ENCODE peak calls at places on chromosomes 11 and 22, in seven cellular contexts. One of them, this sample, is unnamed.

GRCh38 chr11:6303657-6304056 is 16.6 kb downstream of the CAVIN3 start:
- DNase-seq in stimulated activated CD4-positive, alpha-beta T cell treated with anti-CD3 and anti-CD28 coated beads, TNF-alpha, amount 100 ng/mL, for 24 hours: no peak
- DNase-seq in activated naive CD4-positive, alpha-beta T cell: no peak
- DNase-seq in SW 1271: no peak
- DNase-seq in hippocampal formation: no peak
- DNase-seq in stimulated activated CD8-positive, alpha-beta memory T cell treated with anti-CD3 and anti-CD28 coated beads, Interleukin-7, amount 100 ng/mL, for 1 hour: no peak
- DNase-seq in choroid plexus epithelial cell: no peak
- DNase-seq in this sample: no peak

GRCh38 chr11:23405350-23405937 is 545.2 kb upstream of the CCDC179 start:
- DNase-seq in stimulated activated CD4-positive, alpha-beta T cell treated with anti-CD3 and anti-CD28 coated beads, TNF-alpha, amount 100 ng/mL, for 24 hours: no peak
- DNase-seq in activated naive CD4-positive, alpha-beta T cell: no peak
- DNase-seq in SW 1271: no peak
- DNase-seq in hippocampal formation: no peak
- DNase-seq in stimulated activated CD8-positive, alpha-beta memory T cell treated with anti-CD3 and anti-CD28 coated beads, Interleukin-7, amount 100 ng/mL, for 1 hour: no peak
- DNase-seq in choroid plexus epithelial cell: no peak
- DNase-seq in this sample: no peak

GRCh38 chr22:19879651-19879995 is 24.9 kb upstream of the GNB1L start:
- DNase-seq in stimulated activated CD4-positive, alpha-beta T cell treated with anti-CD3 and anti-CD28 coated beads, TNF-alpha, amount 100 ng/mL, for 24 hours: no peak
- DNase-seq in activated naive CD4-positive, alpha-beta T cell: no peak
- DNase-seq in SW 1271: no peak
- DNase-seq in hippocampal formation: no peak
- DNase-seq in stimulated activated CD8-positive, alpha-beta memory T cell treated with anti-CD3 and anti-CD28 coated beads, Interleukin-7, amount 100 ng/mL, for 1 hour: no peak
- DNase-seq in choroid plexus epithelial cell: no peak
- DNase-seq in this sample: no peak

GRCh38 chr11:73218830-73219215 is 742 bp downstream of the P2RY2 start:
- DNase-seq in stimulated activated CD4-positive, alpha-beta T cell treated with anti-CD3 and anti-CD28 coated beads, TNF-alpha, amount 100 ng/mL, for 24 hours: no peak
- DNase-seq in activated naive CD4-positive, alpha-beta T cell: no peak
- DNase-seq in SW 1271: no peak
- DNase-seq in hippocampal formation: no peak
- DNase-seq in stimulated activated CD8-positive, alpha-beta memory T cell treated with anti-CD3 and anti-CD28 coated beads, Interleukin-7, amount 100 ng/mL, for 1 hour: no peak
- DNase-seq in choroid plexus epithelial cell: no peak
- DNase-seq in this sample: no peak

GRCh38 chr22:39462443-39463147 is 5.8 kb downstream of the MGAT3 start:
- DNase-seq in stimulated activated CD4-positive, alpha-beta T cell treated with anti-CD3 and anti-CD28 coated beads, TNF-alpha, amount 100 ng/mL, for 24 hours: no peak
- DNase-seq in activated naive CD4-positive, alpha-beta T cell: no peak
- DNase-seq in SW 1271: no peak
- DNase-seq in hippocampal formation: no peak
- DNase-seq in stimulated activated CD8-positive, alpha-beta memory T cell treated with anti-CD3 and anti-CD28 coated beads, Interleukin-7, amount 100 ng/mL, for 1 hour: no peak
- DNase-seq in choroid plexus epithelial cell: no peak
- DNase-seq in this sample: no peak

GRCh38 chr11:44624761-44625221 is 59.3 kb downstream of the CD82 start:
- DNase-seq in stimulated activated CD4-positive, alpha-beta T cell treated with anti-CD3 and anti-CD28 coated beads, TNF-alpha, amount 100 ng/mL, for 24 hours: no peak
- DNase-seq in activated naive CD4-positive, alpha-beta T cell: no peak
- DNase-seq in SW 1271: no peak
- DNase-seq in hippocampal formation: no peak
- DNase-seq in stimulated activated CD8-positive, alpha-beta memory T cell treated with anti-CD3 and anti-CD28 coated beads, Interleukin-7, amount 100 ng/mL, for 1 hour: no peak
- DNase-seq in choroid plexus epithelial cell: no peak
- DNase-seq in this sample: no peak

GRCh38 chr11:1473011-1473628 is 13.5 kb downstream of the MOB2 start:
- DNase-seq in stimulated activated CD4-positive, alpha-beta T cell treated with anti-CD3 and anti-CD28 coated beads, TNF-alpha, amount 100 ng/mL, for 24 hours: no peak
- DNase-seq in activated naive CD4-positive, alpha-beta T cell: no peak
- DNase-seq in SW 1271: no peak
- DNase-seq in hippocampal formation: no peak
- DNase-seq in stimulated activated CD8-positive, alpha-beta memory T cell treated with anti-CD3 and anti-CD28 coated beads, Interleukin-7, amount 100 ng/mL, for 1 hour: no peak
- DNase-seq in choroid plexus epithelial cell: no peak
- DNase-seq in this sample: no peak

GRCh38 chr22:37242395-37242918 is 1.6 kb downstream of the RAC2 start:
- DNase-seq in stimulated activated CD4-positive, alpha-beta T cell treated with anti-CD3 and anti-CD28 coated beads, TNF-alpha, amount 100 ng/mL, for 24 hours: peak
- DNase-seq in activated naive CD4-positive, alpha-beta T cell: peak
- DNase-seq in SW 1271: peak
- DNase-seq in hippocampal formation: peak
- DNase-seq in stimulated activated CD8-positive, alpha-beta memory T cell treated with anti-CD3 and anti-CD28 coated beads, Interleukin-7, amount 100 ng/mL, for 1 hour: peak
- DNase-seq in choroid plexus epithelial cell: no peak
- DNase-seq in this sample: peak

GRCh38 chr22:38760477-38761201 is 4.8 kb upstream of the SUN2 start:
- DNase-seq in stimulated activated CD4-positive, alpha-beta T cell treated with anti-CD3 and anti-CD28 coated beads, TNF-alpha, amount 100 ng/mL, for 24 hours: no peak
- DNase-seq in activated naive CD4-positive, alpha-beta T cell: no peak
- DNase-seq in SW 1271: no peak
- DNase-seq in hippocampal formation: no peak
- DNase-seq in stimulated activated CD8-positive, alpha-beta memory T cell treated with anti-CD3 and anti-CD28 coated beads, Interleukin-7, amount 100 ng/mL, for 1 hour: no peak
- DNase-seq in choroid plexus epithelial cell: peak
- DNase-seq in this sample: no peak

GRCh38 chr22:37996079-37996478 is 11.7 kb upstream of the SOX10 start:
- DNase-seq in stimulated activated CD4-positive, alpha-beta T cell treated with anti-CD3 and anti-CD28 coated beads, TNF-alpha, amount 100 ng/mL, for 24 hours: no peak
- DNase-seq in activated naive CD4-positive, alpha-beta T cell: no peak
- DNase-seq in SW 1271: no peak
- DNase-seq in hippocampal formation: no peak
- DNase-seq in stimulated activated CD8-positive, alpha-beta memory T cell treated with anti-CD3 and anti-CD28 coated beads, Interleukin-7, amount 100 ng/mL, for 1 hour: no peak
- DNase-seq in choroid plexus epithelial cell: no peak
- DNase-seq in this sample: no peak

GRCh38 chr11:71266114-71266833 is 13.9 kb upstream of the SHANK2 start:
- DNase-seq in stimulated activated CD4-positive, alpha-beta T cell treated with anti-CD3 and anti-CD28 coated beads, TNF-alpha, amount 100 ng/mL, for 24 hours: no peak
- DNase-seq in activated naive CD4-positive, alpha-beta T cell: no peak
- DNase-seq in SW 1271: no peak
- DNase-seq in hippocampal formation: no peak
- DNase-seq in stimulated activated CD8-positive, alpha-beta memory T cell treated with anti-CD3 and anti-CD28 coated beads, Interleukin-7, amount 100 ng/mL, for 1 hour: no peak
- DNase-seq in choroid plexus epithelial cell: no peak
- DNase-seq in this sample: no peak

GRCh38 chr22:27906241-27906640 is 12.8 kb downstream of the PITPNB start:
- DNase-seq in stimulated activated CD4-positive, alpha-beta T cell treated with anti-CD3 and anti-CD28 coated beads, TNF-alpha, amount 100 ng/mL, for 24 hours: no peak
- DNase-seq in activated naive CD4-positive, alpha-beta T cell: no peak
- DNase-seq in SW 1271: no peak
- DNase-seq in hippocampal formation: no peak
- DNase-seq in stimulated activated CD8-positive, alpha-beta memory T cell treated with anti-CD3 and anti-CD28 coated beads, Interleukin-7, amount 100 ng/mL, for 1 hour: no peak
- DNase-seq in choroid plexus epithelial cell: peak
- DNase-seq in this sample: no peak

GRCh38 chr11:15806217-15806616 is 550.1 kb downstream of the SOX6 start:
- DNase-seq in stimulated activated CD4-positive, alpha-beta T cell treated with anti-CD3 and anti-CD28 coated beads, TNF-alpha, amount 100 ng/mL, for 24 hours: no peak
- DNase-seq in activated naive CD4-positive, alpha-beta T cell: no peak
- DNase-seq in SW 1271: no peak
- DNase-seq in hippocampal formation: no peak
- DNase-seq in stimulated activated CD8-positive, alpha-beta memory T cell treated with anti-CD3 and anti-CD28 coated beads, Interleukin-7, amount 100 ng/mL, for 1 hour: no peak
- DNase-seq in choroid plexus epithelial cell: no peak
- DNase-seq in this sample: no peak

GRCh38 chr11:31802000-31802551 is 9.0 kb downstream of the PAX6 start:
- DNase-seq in stimulated activated CD4-positive, alpha-beta T cell treated with anti-CD3 and anti-CD28 coated beads, TNF-alpha, amount 100 ng/mL, for 24 hours: no peak
- DNase-seq in activated naive CD4-positive, alpha-beta T cell: no peak
- DNase-seq in SW 1271: no peak
- DNase-seq in hippocampal formation: no peak
- DNase-seq in stimulated activated CD8-positive, alpha-beta memory T cell treated with anti-CD3 and anti-CD28 coated beads, Interleukin-7, amount 100 ng/mL, for 1 hour: no peak
- DNase-seq in choroid plexus epithelial cell: no peak
- DNase-seq in this sample: no peak

GRCh38 chr11:70637949-70638598 is 239.7 kb downstream of the CTTN start:
- DNase-seq in stimulated activated CD4-positive, alpha-beta T cell treated with anti-CD3 and anti-CD28 coated beads, TNF-alpha, amount 100 ng/mL, for 24 hours: no peak
- DNase-seq in activated naive CD4-positive, alpha-beta T cell: no peak
- DNase-seq in SW 1271: no peak
- DNase-seq in hippocampal formation: peak
- DNase-seq in stimulated activated CD8-positive, alpha-beta memory T cell treated with anti-CD3 and anti-CD28 coated beads, Interleukin-7, amount 100 ng/mL, for 1 hour: no peak
- DNase-seq in choroid plexus epithelial cell: no peak
- DNase-seq in this sample: no peak

GRCh38 chr22:20571531-20572007 is 64.2 kb downstream of the MED15 start:
- DNase-seq in stimulated activated CD4-positive, alpha-beta T cell treated with anti-CD3 and anti-CD28 coated beads, TNF-alpha, amount 100 ng/mL, for 24 hours: peak
- DNase-seq in activated naive CD4-positive, alpha-beta T cell: peak
- DNase-seq in SW 1271: no peak
- DNase-seq in hippocampal formation: no peak
- DNase-seq in stimulated activated CD8-positive, alpha-beta memory T cell treated with anti-CD3 and anti-CD28 coated beads, Interleukin-7, amount 100 ng/mL, for 1 hour: no peak
- DNase-seq in choroid plexus epithelial cell: peak
- DNase-seq in this sample: peak

GRCh38 chr22:36860438-36860820 is 377 bp upstream of the NCF4 start:
- DNase-seq in stimulated activated CD4-positive, alpha-beta T cell treated with anti-CD3 and anti-CD28 coated beads, TNF-alpha, amount 100 ng/mL, for 24 hours: no peak
- DNase-seq in activated naive CD4-positive, alpha-beta T cell: no peak
- DNase-seq in SW 1271: no peak
- DNase-seq in hippocampal formation: no peak
- DNase-seq in stimulated activated CD8-positive, alpha-beta memory T cell treated with anti-CD3 and anti-CD28 coated beads, Interleukin-7, amount 100 ng/mL, for 1 hour: no peak
- DNase-seq in choroid plexus epithelial cell: no peak
- DNase-seq in this sample: no peak

GRCh38 chr22:39675907-39676306 is 105.4 kb downstream of the CACNA1I start:
- DNase-seq in stimulated activated CD4-positive, alpha-beta T cell treated with anti-CD3 and anti-CD28 coated beads, TNF-alpha, amount 100 ng/mL, for 24 hours: no peak
- DNase-seq in activated naive CD4-positive, alpha-beta T cell: no peak
- DNase-seq in SW 1271: no peak
- DNase-seq in hippocampal formation: no peak
- DNase-seq in stimulated activated CD8-positive, alpha-beta memory T cell treated with anti-CD3 and anti-CD28 coated beads, Interleukin-7, amount 100 ng/mL, for 1 hour: no peak
- DNase-seq in choroid plexus epithelial cell: no peak
- DNase-seq in this sample: no peak

GRCh38 chr22:23786261-23786710 is 480 bp upstream of the SMARCB1 start:
- DNase-seq in stimulated activated CD4-positive, alpha-beta T cell treated with anti-CD3 and anti-CD28 coated beads, TNF-alpha, amount 100 ng/mL, for 24 hours: no peak
- DNase-seq in activated naive CD4-positive, alpha-beta T cell: no peak
- DNase-seq in SW 1271: no peak
- DNase-seq in hippocampal formation: no peak
- DNase-seq in stimulated activated CD8-positive, alpha-beta memory T cell treated with anti-CD3 and anti-CD28 coated beads, Interleukin-7, amount 100 ng/mL, for 1 hour: no peak
- DNase-seq in choroid plexus epithelial cell: no peak
- DNase-seq in this sample: no peak

GRCh38 chr22:50268655-50269113 is 1.5 kb downstream of the MAPK11 start:
- DNase-seq in stimulated activated CD4-positive, alpha-beta T cell treated with anti-CD3 and anti-CD28 coated beads, TNF-alpha, amount 100 ng/mL, for 24 hours: no peak
- DNase-seq in activated naive CD4-positive, alpha-beta T cell: no peak
- DNase-seq in SW 1271: no peak
- DNase-seq in hippocampal formation: no peak
- DNase-seq in stimulated activated CD8-positive, alpha-beta memory T cell treated with anti-CD3 and anti-CD28 coated beads, Interleukin-7, amount 100 ng/mL, for 1 hour: no peak
- DNase-seq in choroid plexus epithelial cell: peak
- DNase-seq in this sample: no peak

GRCh38 chr11:18927550-18928322 is 11.5 kb downstream of the MRGPRX1 start:
- DNase-seq in stimulated activated CD4-positive, alpha-beta T cell treated with anti-CD3 and anti-CD28 coated beads, TNF-alpha, amount 100 ng/mL, for 24 hours: no peak
- DNase-seq in activated naive CD4-positive, alpha-beta T cell: no peak
- DNase-seq in SW 1271: no peak
- DNase-seq in hippocampal formation: no peak
- DNase-seq in stimulated activated CD8-positive, alpha-beta memory T cell treated with anti-CD3 and anti-CD28 coated beads, Interleukin-7, amount 100 ng/mL, for 1 hour: no peak
- DNase-seq in choroid plexus epithelial cell: no peak
- DNase-seq in this sample: no peak

GRCh38 chr22:46598737-46599424 is 21.3 kb upstream of the GRAMD4 start:
- DNase-seq in stimulated activated CD4-positive, alpha-beta T cell treated with anti-CD3 and anti-CD28 coated beads, TNF-alpha, amount 100 ng/mL, for 24 hours: no peak
- DNase-seq in activated naive CD4-positive, alpha-beta T cell: no peak
- DNase-seq in SW 1271: no peak
- DNase-seq in hippocampal formation: no peak
- DNase-seq in stimulated activated CD8-positive, alpha-beta memory T cell treated with anti-CD3 and anti-CD28 coated beads, Interleukin-7, amount 100 ng/mL, for 1 hour: no peak
- DNase-seq in choroid plexus epithelial cell: peak
- DNase-seq in this sample: no peak

GRCh38 chr11:24859801-24860300 is 363.0 kb downstream of the LUZP2 start:
- DNase-seq in stimulated activated CD4-positive, alpha-beta T cell treated with anti-CD3 and anti-CD28 coated beads, TNF-alpha, amount 100 ng/mL, for 24 hours: no peak
- DNase-seq in activated naive CD4-positive, alpha-beta T cell: no peak
- DNase-seq in SW 1271: no peak
- DNase-seq in hippocampal formation: no peak
- DNase-seq in stimulated activated CD8-positive, alpha-beta memory T cell treated with anti-CD3 and anti-CD28 coated beads, Interleukin-7, amount 100 ng/mL, for 1 hour: no peak
- DNase-seq in choroid plexus epithelial cell: no peak
- DNase-seq in this sample: no peak

GRCh38 chr11:27837895-27838563 is 137.8 kb upstream of the BDNF start:
- DNase-seq in stimulated activated CD4-positive, alpha-beta T cell treated with anti-CD3 and anti-CD28 coated beads, TNF-alpha, amount 100 ng/mL, for 24 hours: no peak
- DNase-seq in activated naive CD4-positive, alpha-beta T cell: no peak
- DNase-seq in SW 1271: no peak
- DNase-seq in hippocampal formation: no peak
- DNase-seq in stimulated activated CD8-positive, alpha-beta memory T cell treated with anti-CD3 and anti-CD28 coated beads, Interleukin-7, amount 100 ng/mL, for 1 hour: no peak
- DNase-seq in choroid plexus epithelial cell: no peak
- DNase-seq in this sample: no peak

This sample was measured in activated T-helper 9 cell treated with anti-CD3 and anti-CD28 coated beads, Interleukin-2, amount 50 U/mL, for 16 hours.